ENCODE peak calls at places on chromosome 21, in ten cellular contexts. W is cardiac muscle cell; X is CD4-positive, alpha-beta memory T cell; E is A549; O is heart left ventricle; T is ascending aorta; C is mesenchymal stem cell; Q is MM.1S; U is uterus; D is left ventricle myocardium inferior. K is an unnamed sample.
A peak's percentile ranks its signal among the peaks of the same experiment; 100 is the strongest.

GRCh38 chr21:37770496-37770895 is 145.8 kb downstream of the KCNJ6 start:
- DNase-seq in W (no peak), X (no peak), E (no peak), O (no peak), T (no peak), C (no peak), Q (no peak), U (no peak), D (no peak), K (no peak)

GRCh38 chr21:38244885-38245869 is 11.6 kb upstream of the KCNJ15 start:
- DNase-seq in W (peak; percentile 93), X (peak; percentile 30), E (peak; percentile 77), O (no peak), T (no peak), C (peak; percentile 93), Q (peak; percentile 85), U (no peak), D (no peak), K (no peak)

GRCh38 chr21:28253378-28253777 is 739.3 kb downstream of the LTN1 start:
- DNase-seq in W (peak; percentile 58), X (no peak), E (no peak), O (no peak), T (no peak), C (peak; percentile 57), Q (no peak), U (no peak), D (no peak), K (no peak)

GRCh38 chr21:43297411-43297981 is 128.7 kb downstream of the CRYAA start:
- DNase-seq in W (no peak), X (no peak), E (no peak), O (peak; percentile 59), T (no peak), C (no peak), Q (no peak), U (no peak), D (peak; percentile 2), K (peak; percentile 71)

GRCh38 chr21:44892536-44893277 is 19.2 kb upstream of the PTTG1IP start:
- DNase-seq in W (peak; percentile 65), X (peak; percentile 76), E (no peak), O (peak; percentile 87), T (peak; percentile 83), C (no peak), Q (peak; percentile 56), U (no peak), D (peak; percentile 69), K (peak; percentile 82)

GRCh38 chr21:45380566-45380965 is 24.4 kb upstream of the COL18A1 start:
- DNase-seq in W (no peak), X (no peak), E (no peak), O (peak; percentile 21), T (peak; percentile 34), C (no peak), Q (no peak), U (peak; percentile 3), D (peak; percentile 7), K (peak; percentile 43)

GRCh38 chr21:35138665-35139381 is 89.7 kb upstream of the RUNX1 start:
- DNase-seq in W (peak; percentile 79), X (peak; percentile 6), E (no peak), O (no peak), T (no peak), C (peak; percentile 54), Q (no peak), U (no peak), D (no peak), K (no peak)

GRCh38 chr21:14942801-14943490 is 121.9 kb downstream of the NRIP1 start:
- DNase-seq in W (peak; percentile 61), X (no peak), E (no peak), O (no peak), T (no peak), C (peak; percentile 40), Q (no peak), U (no peak), D (no peak), K (no peak)

GRCh38 chr21:17461014-17461413 is 51.8 kb upstream of the CXADR start:
- DNase-seq in W (peak; percentile 89), X (no peak), E (peak; percentile 26), O (no peak), T (no peak), C (peak; percentile 86), Q (no peak), U (peak; percentile 80), D (no peak), K (no peak)

GRCh38 chr21:16075594-16076282 is 346.0 kb downstream of the USP25 start:
- DNase-seq in W (no peak), X (no peak), E (no peak), O (no peak), T (no peak), C (no peak), Q (no peak), U (no peak), D (no peak), K (no peak)

GRCh38 chr21:42675403-42675802 is 22.0 kb downstream of the PDE9A start:
- DNase-seq in W (no peak), X (no peak), E (no peak), O (no peak), T (no peak), C (no peak), Q (no peak), U (no peak), D (no peak), K (no peak)

GRCh38 chr21:17813353-17813752 is 5.8 kb downstream of the C21orf91 start:
- DNase-seq in W (no peak), X (no peak), E (no peak), O (no peak), T (no peak), C (no peak), Q (no peak), U (no peak), D (no peak), K (no peak)

GRCh38 chr21:17585875-17586450 is 26.7 kb downstream of the BTG3 start:
- DNase-seq in W (peak; percentile 74), X (peak; percentile 36), E (peak; percentile 48), O (no peak), T (no peak), C (peak; percentile 59), Q (peak; percentile 62), U (no peak), D (no peak), K (no peak)

GRCh38 chr21:43374228-43374885 is 52.6 kb downstream of the SIK1 start:
- DNase-seq in W (no peak), X (no peak), E (no peak), O (peak; percentile 29), T (no peak), C (no peak), Q (no peak), U (no peak), D (no peak), K (peak; percentile 52)

GRCh38 chr21:29293495-29293894 is 5.2 kb upstream of the BACH1 start:
- DNase-seq in W (no peak), X (no peak), E (no peak), O (no peak), T (no peak), C (no peak), Q (no peak), U (no peak), D (no peak), K (no peak)
- H3K4me1 ChIP-seq in W (no peaks in the 10 kb centered on the region), X (peaks cover 28% of the 10 kb centered on the region), E (peaks cover 3% of the 10 kb centered on the region), O (peaks cover 11% of the 10 kb centered on the region), T (peaks cover 5% of the 10 kb centered on the region), C (peaks cover 8% of the 10 kb centered on the region), Q (peaks cover 16% of the 10 kb centered on the region), U (no peaks in the 10 kb centered on the region), D (peaks cover 29% of the 10 kb centered on the region), K (no peaks in the 10 kb centered on the region)

DNA sequence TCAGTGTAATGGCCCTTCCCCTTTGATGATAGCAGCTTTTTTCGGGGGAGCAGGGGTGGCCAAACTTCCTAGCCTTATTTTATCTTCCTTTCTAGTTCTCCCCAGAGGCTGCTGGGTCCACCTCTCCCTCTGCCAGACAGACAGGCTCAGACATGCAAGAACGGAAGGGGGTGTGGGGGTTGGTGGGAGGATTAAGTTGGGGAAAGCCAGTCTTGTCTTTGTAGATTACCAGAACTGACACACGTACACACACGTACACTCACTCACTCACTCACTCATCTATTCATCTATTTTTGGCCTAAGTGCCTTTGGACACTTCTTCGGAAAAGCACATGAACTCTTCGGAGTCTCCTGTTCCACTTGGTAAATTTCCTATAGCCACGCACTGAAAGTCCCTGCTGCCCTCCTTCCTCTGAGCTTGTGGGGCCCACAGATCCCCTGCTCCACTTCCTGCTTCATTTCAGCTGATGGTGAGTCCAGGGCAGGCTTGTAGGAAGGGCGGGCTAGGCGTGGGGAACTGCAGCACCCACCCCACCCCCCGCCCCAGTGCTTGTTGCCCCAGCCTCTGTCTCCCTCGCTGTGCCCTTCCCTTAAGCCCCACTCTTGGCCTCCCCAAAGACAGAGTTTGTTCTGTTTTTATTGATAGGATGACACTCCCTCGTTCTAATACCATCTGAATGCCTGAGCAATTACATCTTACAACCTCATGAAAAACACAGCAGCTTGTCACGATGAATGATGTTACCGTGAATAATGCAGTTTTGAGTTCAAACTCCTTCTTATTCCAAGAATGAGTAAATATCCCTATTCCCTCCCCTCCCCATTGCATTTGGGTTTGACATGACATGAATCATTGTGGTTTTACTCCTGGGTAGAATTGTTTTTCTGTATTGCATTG is 60.7 kb upstream of the ATP5PO start:
- DNase-seq in W (peak; percentile 76), X (peak; percentile 31), E (peak; percentile 67), O (no peak), T (peak; percentile 71), C (peak; percentile 95), Q (no peak), U (peak; percentile 46), D (peak; percentile 37), K (no peak)
- H3K4me3 ChIP-seq in W (no peak overlapping the region), X (peak overlapping the region; percentile 7), E (no peak overlapping the region), O (peak overlapping the region; percentile 35), T (no peak overlapping the region), C (peak overlapping the region; percentile 2), Q (no peak overlapping the region), U (no peak overlapping the region), D (peak overlapping the region; percentile 44), K (no peak overlapping the region)

GRCh38 chr21:41426656-41427311 is 745 bp downstream of the MX1 start:
- DNase-seq in W (no peak), X (no peak), E (no peak), O (no peak), T (no peak), C (no peak), Q (no peak), U (no peak), D (no peak), K (no peak)
- H3K4me1 ChIP-seq in W (no peaks in the 10 kb centered on the region), X (peaks cover 22% of the 10 kb centered on the region), E (no peaks in the 10 kb centered on the region), O (peaks cover 12% of the 10 kb centered on the region), T (peaks cover 7% of the 10 kb centered on the region), C (peaks cover 9% of the 10 kb centered on the region), Q (peaks cover 4% of the 10 kb centered on the region), U (no peaks in the 10 kb centered on the region), D (peaks cover 41% of the 10 kb centered on the region), K (peaks cover 2% of the 10 kb centered on the region)

DNA sequence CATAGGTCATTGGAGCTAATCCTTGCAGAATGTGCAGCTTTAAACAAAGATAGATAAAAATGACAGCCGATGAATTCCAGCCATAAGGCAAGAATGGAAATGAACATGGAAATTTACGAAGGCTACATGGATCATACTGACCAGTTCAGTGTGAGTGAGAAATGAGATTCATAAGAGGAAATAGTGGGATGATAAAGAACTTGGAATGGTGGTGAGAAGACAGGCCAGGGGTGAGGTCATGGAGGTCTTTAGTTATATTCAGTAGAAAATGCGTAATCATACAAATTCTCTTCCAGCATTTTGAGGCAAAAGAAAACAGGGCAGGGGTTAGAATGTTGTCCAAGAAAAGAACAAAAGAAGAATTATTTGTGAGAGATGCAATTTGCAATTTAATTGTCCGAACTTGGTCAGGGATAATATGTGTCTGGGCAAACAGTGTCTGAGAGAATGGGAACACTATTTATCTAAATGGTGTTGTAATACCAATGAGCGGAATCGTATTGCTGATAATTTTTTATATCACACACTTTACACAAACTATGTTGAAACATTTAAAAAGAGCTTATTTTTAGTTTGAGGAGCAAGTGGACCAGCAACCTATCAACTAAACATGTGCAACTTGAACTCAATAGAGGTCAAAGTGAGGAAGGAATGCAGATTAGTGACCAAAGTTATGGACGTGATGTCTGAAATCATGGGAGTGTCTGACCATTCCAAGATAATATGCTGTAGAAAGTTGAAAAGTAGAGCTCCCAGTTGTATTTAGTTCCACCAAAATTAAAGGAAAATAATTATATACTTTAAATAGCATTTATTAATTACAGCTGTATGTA is 739.0 kb upstream of the NCAM2 start:
- DNase-seq in W (no peak), X (no peak), E (no peak), O (no peak), T (no peak), C (peak; percentile 3), Q (no peak), U (no peak), D (no peak), K (no peak)
- H3K4me3 ChIP-seq in W (no peak overlapping the region), X (no peak overlapping the region), E (no peak overlapping the region), O (no peak overlapping the region), T (no peak overlapping the region), C (no peak overlapping the region), Q (no peak overlapping the region), U (no peak overlapping the region), D (no peak overlapping the region), K (no peak overlapping the region)